ENCODE peak calls at places on chromosomes 13 and 19, in four cellular contexts. One of them, this sample, is unnamed.

GRCh38 chr19:47657719-47658118 is 48.8 kb downstream of the BICRA start:
- DNase-seq in AG09319: no peak
- DNase-seq in CD8-positive, alpha-beta memory T cell: no peak
- DNase-seq in SW480: no peak
- DNase-seq in this sample: no peak

GRCh38 chr13:109529964-109530363 is 256.4 kb downstream of the IRS2 start:
- DNase-seq in SW480: no peak
- DNase-seq in CD8-positive, alpha-beta memory T cell: no peak
- DNase-seq in AG09319: no peak
- DNase-seq in this sample: no peak

GRCh38 chr13:39585219-39585618 is 17.8 kb downstream of the LHFPL6 start:
- DNase-seq in AG09319: no peak
- DNase-seq in SW480: no peak
- DNase-seq in CD8-positive, alpha-beta memory T cell: no peak
- DNase-seq in this sample: no peak

GRCh38 chr13:65959305-65959704 is 1270.8 kb downstream of the PCDH9 start:
- DNase-seq in SW480: no peak
- DNase-seq in AG09319: no peak
- DNase-seq in CD8-positive, alpha-beta memory T cell: no peak
- DNase-seq in this sample: peak; percentile 74

GRCh38 chr19:58021541-58022282 is 12.1 kb upstream of the ZSCAN1 start:
- DNase-seq in CD8-positive, alpha-beta memory T cell: peak; percentile 39
- DNase-seq in AG09319: no peak
- DNase-seq in SW480: peak; percentile 27
- DNase-seq in this sample: peak; percentile 62

GRCh38 chr13:81334481-81334880 is 993.6 kb upstream of the SPRY2 start:
- DNase-seq in SW480: no peak
- DNase-seq in AG09319: no peak
- DNase-seq in CD8-positive, alpha-beta memory T cell: no peak
- DNase-seq in this sample: no peak

GRCh38 chr13:61414136-61414535 is 1.5 kb downstream of the PCDH20 start:
- DNase-seq in SW480: no peak
- DNase-seq in AG09319: no peak
- DNase-seq in CD8-positive, alpha-beta memory T cell: no peak
- DNase-seq in this sample: no peak

GRCh38 chr13:36858285-36858684 is 39.3 kb downstream of the RFXAP start:
- DNase-seq in SW480: peak; percentile 70
- DNase-seq in AG09319: peak; percentile 28
- DNase-seq in CD8-positive, alpha-beta memory T cell: no peak
- DNase-seq in this sample: peak; percentile 82

GRCh38 chr13:43289458-43290255 is 266.3 kb downstream of the DNAJC15 start:
- DNase-seq in SW480: no peak
- DNase-seq in AG09319: no peak
- DNase-seq in CD8-positive, alpha-beta memory T cell: no peak
- DNase-seq in this sample: no peak

GRCh38 chr19:14383556-14383897 is 2.3 kb downstream of the ADGRE5 start:
- DNase-seq in CD8-positive, alpha-beta memory T cell: no peak
- DNase-seq in AG09319: no peak
- DNase-seq in SW480: no peak
- DNase-seq in this sample: no peak

GRCh38 chr19:2636142-2636896 is 66.2 kb downstream of the GNG7 start:
- DNase-seq in AG09319: no peak
- DNase-seq in CD8-positive, alpha-beta memory T cell: no peak
- DNase-seq in SW480: no peak
- DNase-seq in this sample: no peak

GRCh38 chr13:78035500-78035899 is 116.9 kb upstream of the EDNRB start:
- DNase-seq in CD8-positive, alpha-beta memory T cell: no peak
- DNase-seq in SW480: no peak
- DNase-seq in AG09319: no peak
- DNase-seq in this sample: no peak

GRCh38 chr13:28056970-28057712 is 43.2 kb downstream of the FLT3 start:
- DNase-seq in CD8-positive, alpha-beta memory T cell: no peak
- DNase-seq in SW480: no peak
- DNase-seq in AG09319: no peak
- DNase-seq in this sample: no peak

GRCh38 chr13:52845334-52845761 is 3.1 kb downstream of the PCDH8 start:
- DNase-seq in AG09319: no peak
- DNase-seq in CD8-positive, alpha-beta memory T cell: no peak
- DNase-seq in SW480: peak; percentile 21
- DNase-seq in this sample: peak; percentile 43

GRCh38 chr19:36686365-36687213 is 823 bp upstream of the ZNF567 start:
- DNase-seq in AG09319: no peak
- DNase-seq in SW480: no peak
- DNase-seq in CD8-positive, alpha-beta memory T cell: no peak
- DNase-seq in this sample: peak; percentile 0

GRCh38 chr19:34428549-34429285 is 536 bp downstream of the UBA2 start:
- DNase-seq in SW480: peak; percentile 44
- DNase-seq in AG09319: no peak
- DNase-seq in CD8-positive, alpha-beta memory T cell: no peak
- DNase-seq in this sample: peak; percentile 6

GRCh38 chr13:113949546-113949945 is 24.3 kb downstream of the C13orf46 start:
- DNase-seq in CD8-positive, alpha-beta memory T cell: no peak
- DNase-seq in AG09319: no peak
- DNase-seq in SW480: no peak
- DNase-seq in this sample: no peak

GRCh38 chr13:45196622-45197021 is 4.2 kb downstream of the KCTD4 start:
- DNase-seq in AG09319: no peak
- DNase-seq in CD8-positive, alpha-beta memory T cell: no peak
- DNase-seq in SW480: no peak
- DNase-seq in this sample: no peak

GRCh38 chr13:28199089-28199488 is 60.7 kb downstream of the PAN3 start:
- DNase-seq in CD8-positive, alpha-beta memory T cell: no peak
- DNase-seq in AG09319: no peak
- DNase-seq in SW480: no peak
- DNase-seq in this sample: peak; percentile 5

GRCh38 chr13:94382520-94382919 is 97.0 kb downstream of the DCT start:
- DNase-seq in CD8-positive, alpha-beta memory T cell: no peak
- DNase-seq in AG09319: no peak
- DNase-seq in SW480: no peak
- DNase-seq in this sample: no peak

GRCh38 chr13:19152403-19152802 is 29.2 kb downstream of the TUBA3C start:
- DNase-seq in AG09319: no peak
- DNase-seq in CD8-positive, alpha-beta memory T cell: no peak
- DNase-seq in SW480: no peak
- DNase-seq in this sample: no peak

GRCh38 chr13:27496851-27497250 is 46.5 kb upstream of the MTIF3 start:
- DNase-seq in CD8-positive, alpha-beta memory T cell: no peak
- DNase-seq in AG09319: no peak
- DNase-seq in SW480: no peak
- DNase-seq in this sample: no peak

GRCh38 chr19:35901854-35902661 is at the start of gene HCST:
- DNase-seq in AG09319: no peak
- DNase-seq in SW480: peak; percentile 66
- DNase-seq in CD8-positive, alpha-beta memory T cell: peak; percentile 79
- DNase-seq in this sample: no peak

GRCh38 chr19:33280351-33280921 is 21.9 kb downstream of the CEBPA start:
- DNase-seq in CD8-positive, alpha-beta memory T cell: no peak
- DNase-seq in AG09319: no peak
- DNase-seq in SW480: no peak
- DNase-seq in this sample: no peak

GRCh38 chr19:11457115-11457514 is 21.7 kb downstream of the PRKCSH start:
- DNase-seq in CD8-positive, alpha-beta memory T cell: no peak
- DNase-seq in AG09319: no peak
- DNase-seq in SW480: no peak
- DNase-seq in this sample: no peak

GRCh38 chr13:48297131-48297786 is 6.3 kb upstream of the RB1 start:
- DNase-seq in SW480: no peak
- DNase-seq in CD8-positive, alpha-beta memory T cell: no peak
- DNase-seq in AG09319: no peak
- DNase-seq in this sample: no peak

GRCh38 chr13:67518785-67519184 is 288.6 kb upstream of the PCDH9 start:
- DNase-seq in SW480: no peak
- DNase-seq in AG09319: no peak
- DNase-seq in CD8-positive, alpha-beta memory T cell: no peak
- DNase-seq in this sample: no peak

GRCh38 chr19:48676887-48677286 is 4.1 kb upstream of the NTN5 start:
- DNase-seq in AG09319: no peak
- DNase-seq in SW480: peak; percentile 79
- DNase-seq in CD8-positive, alpha-beta memory T cell: no peak
- DNase-seq in this sample: no peak

GRCh38 chr19:419721-420515 is 11.0 kb upstream of the C2CD4C start:
- DNase-seq in AG09319: no peak
- DNase-seq in SW480: no peak
- DNase-seq in CD8-positive, alpha-beta memory T cell: no peak
- DNase-seq in this sample: no peak

GRCh38 chr13:25213716-25214115 is 41.6 kb upstream of the AMER2 start:
- DNase-seq in CD8-positive, alpha-beta memory T cell: no peak
- DNase-seq in SW480: no peak
- DNase-seq in AG09319: no peak
- DNase-seq in this sample: no peak

GRCh38 chr19:41785653-41786052 is 10.7 kb upstream of the CEACAM3 start:
- DNase-seq in AG09319: peak; percentile 10
- DNase-seq in SW480: peak; percentile 86
- DNase-seq in CD8-positive, alpha-beta memory T cell: peak; percentile 72
- DNase-seq in this sample: peak; percentile 82

GRCh38 chr19:8363803-8364771 is at the start of gene ANGPTL4:
- DNase-seq in AG09319: peak; percentile 46
- DNase-seq in SW480: peak; percentile 36
- DNase-seq in CD8-positive, alpha-beta memory T cell: peak; percentile 40
- DNase-seq in this sample: no peak

GRCh38 chr13:25046985-25047660 is 48.8 kb upstream of the PABPC3 start:
- DNase-seq in SW480: no peak
- DNase-seq in CD8-positive, alpha-beta memory T cell: no peak
- DNase-seq in AG09319: no peak
- DNase-seq in this sample: no peak

GRCh38 chr13:20411638-20412342 is 113.9 kb downstream of the CRYL1 start:
- DNase-seq in SW480: no peak
- DNase-seq in AG09319: no peak
- DNase-seq in CD8-positive, alpha-beta memory T cell: peak; percentile 40
- DNase-seq in this sample: no peak

GRCh38 chr13:74158028-74158427 is 23.8 kb upstream of the KLF12 start:
- DNase-seq in SW480: no peak
- DNase-seq in CD8-positive, alpha-beta memory T cell: no peak
- DNase-seq in AG09319: peak; percentile 1
- DNase-seq in this sample: no peak

GRCh38 chr19:29878973-29879654 is 62.9 kb upstream of the URI1 start:
- DNase-seq in AG09319: no peak
- DNase-seq in CD8-positive, alpha-beta memory T cell: no peak
- DNase-seq in SW480: peak; percentile 84
- DNase-seq in this sample: peak; percentile 17

GRCh38 chr13:45325806-45326205 is 15.2 kb downstream of the TPT1 start:
- DNase-seq in CD8-positive, alpha-beta memory T cell: no peak
- DNase-seq in AG09319: no peak
- DNase-seq in SW480: no peak
- DNase-seq in this sample: peak; percentile 55

GRCh38 chr13:95254341-95254740 is 46.9 kb downstream of the ABCC4 start:
- DNase-seq in AG09319: no peak
- DNase-seq in SW480: peak; percentile 51
- DNase-seq in CD8-positive, alpha-beta memory T cell: no peak
- DNase-seq in this sample: no peak

This sample was measured in SK-MEL-5.